ENCODE peak calls at places on chromosome 5, in five cellular contexts. J is stimulated activated CD4-positive, alpha-beta T cell treated with anti-CD3 and anti-CD28 coated beads, Interleukin-2, amount 100 ng/mL, for 4 hours; M is ureter; L is ELR; E is EL. U is an unnamed sample.

GRCh38 chr5:139676951-139677367 is 28.8 kb downstream of the CXXC5 start:
- DNase-seq in J (no peak), L (no peak), E (no peak), M (no peak), U (no peak)

GRCh38 chr5:61053937-61054336 is 108.3 kb downstream of the SMIM15 start:
- DNase-seq in E (peak), L (peak), M (no peak), J (no peak), U (no peak)

GRCh38 chr5:135065306-135066265 is 31.6 kb upstream of the PITX1 start:
- DNase-seq in L (no peak), J (no peak), E (no peak), M (no peak), U (no peak)

GRCh38 chr5:71482132-71482531 is 26.7 kb downstream of the BDP1 start:
- DNase-seq in J (no peak), M (no peak), L (peak), E (peak), U (no peak)

GRCh38 chr5:177389368-177390169 is 5.3 kb downstream of the SLC34A1 start:
- DNase-seq in M (peak), L (peak), J (no peak), E (peak), U (peak)

GRCh38 chr5:103389846-103390245 is 131.3 kb downstream of the MACIR start:
- DNase-seq in E (no peak), L (no peak), M (no peak), J (no peak), U (no peak)

GRCh38 chr5:62306494-62307363 is 723 bp downstream of the KIF2A start:
- DNase-seq in M (peak), J (peak), L (peak), E (peak), U (peak)

GRCh38 chr5:143636951-143637528 is 174.9 kb upstream of the HMHB1 start:
- DNase-seq in L (no peak), E (peak), J (no peak), M (no peak), U (peak)

GRCh38 chr5:168885324-168886120 is 306.4 kb upstream of the PANK3 start:
- DNase-seq in J (no peak), E (no peak), L (no peak), M (no peak), U (peak)

GRCh38 chr5:138649775-138650174 is 74.6 kb upstream of the HSPA9 start:
- DNase-seq in M (no peak), J (no peak), L (no peak), E (no peak), U (no peak)

GRCh38 chr5:172380992-172381643 is 73.2 kb downstream of the SH3PXD2B start:
- DNase-seq in L (no peak), E (no peak), J (no peak), M (no peak), U (no peak)

GRCh38 chr5:94693043-94693822 is 74.8 kb downstream of the SLF1 start:
- DNase-seq in J (no peak), M (no peak), E (peak), L (peak), U (peak)

GRCh38 chr5:164277720-164278119 is 772.3 kb downstream of the MAT2B start:
- DNase-seq in J (no peak), M (no peak), L (peak), E (no peak), U (no peak)

GRCh38 chr5:73379435-73379834 is 69.1 kb downstream of the FOXD1 start:
- DNase-seq in M (no peak), L (no peak), E (no peak), J (no peak), U (no peak)

GRCh38 chr5:151378616-151379015 is 31.3 kb upstream of the SLC36A2 start:
- DNase-seq in E (no peak), L (no peak), M (no peak), J (no peak), U (no peak)

GRCh38 chr5:154967419-154968024 is 26.6 kb downstream of the MRPL22 start:
- DNase-seq in L (peak), J (no peak), M (no peak), E (peak), U (peak)